ENCODE peak calls at places on chromosomes 4 and X, in four cellular contexts. R is GM12878, W is SK-N-SH, E is H1. P is an unnamed sample.
A peak's percentile ranks its signal among the peaks of the same experiment; 100 is the strongest.

GRCh38 chr4:26191353-26191752 is 129.5 kb upstream of the RBPJ start:
- DNase-seq in R (no peak), W (no peak), E (no peak), P (no peak)

GRCh38 chr4:153555730-153556440 is 89.7 kb downstream of the TMEM131L start:
- DNase-seq in R (no peak), W (no peak), E (no peak), P (no peak)

GRCh38 chrX:129599499-129599898 is 55.3 kb downstream of the APLN start:
- DNase-seq in R (no peak), W (no peak), E (no peak), P (no peak)

GRCh38 chr4:134328741-134329140 is 127.2 kb upstream of the PABPC4L start:
- DNase-seq in R (no peak), W (no peak), E (no peak), P (no peak)

GRCh38 chr4:118904935-118905334 is 16.3 kb downstream of the SYNPO2 start:
- DNase-seq in R (no peak), W (peak; percentile 64), E (no peak), P (no peak)

GRCh38 chrX:102934624-102935023 is 2.4 kb upstream of the RAB40AL start:
- DNase-seq in R (no peak), W (peak; percentile 59), E (peak; percentile 48), P (peak; percentile 43)

GRCh38 chr4:116899536-116899935 is 185.8 kb downstream of the TRAM1L1 start:
- DNase-seq in R (no peak), W (peak; percentile 15), E (no peak), P (no peak)

GRCh38 chr4:37450911-37451310 is 206.4 kb downstream of the NWD2 start:
- DNase-seq in R (no peak), W (no peak), E (no peak), P (no peak)

GRCh38 chr4:127759893-127760292 is 22.2 kb upstream of the HSPA4L start:
- DNase-seq in R (no peak), W (no peak), E (no peak), P (no peak)
- TF ChIP-seq GABPA in R (no peak), W (no peak), E (no peak), P (no peak)

GRCh38 chrX:119512145-119512800 is 44.0 kb downstream of the SLC25A5 start:
- DNase-seq in R (no peak), W (peak; percentile 80), E (no peak), P (peak; percentile 69)
- TF ChIP-seq GABPA in R (no peak), W (no peak), E (no peak), P (no peak)

GRCh38 chrX:143669395-143669794 is 33.5 kb upstream of the SLITRK4 start:
- DNase-seq in R (no peak), W (no peak), E (no peak), P (no peak)
- TF ChIP-seq GABPA in R (no peak), W (no peak), E (no peak), P (no peak)

DNA sequence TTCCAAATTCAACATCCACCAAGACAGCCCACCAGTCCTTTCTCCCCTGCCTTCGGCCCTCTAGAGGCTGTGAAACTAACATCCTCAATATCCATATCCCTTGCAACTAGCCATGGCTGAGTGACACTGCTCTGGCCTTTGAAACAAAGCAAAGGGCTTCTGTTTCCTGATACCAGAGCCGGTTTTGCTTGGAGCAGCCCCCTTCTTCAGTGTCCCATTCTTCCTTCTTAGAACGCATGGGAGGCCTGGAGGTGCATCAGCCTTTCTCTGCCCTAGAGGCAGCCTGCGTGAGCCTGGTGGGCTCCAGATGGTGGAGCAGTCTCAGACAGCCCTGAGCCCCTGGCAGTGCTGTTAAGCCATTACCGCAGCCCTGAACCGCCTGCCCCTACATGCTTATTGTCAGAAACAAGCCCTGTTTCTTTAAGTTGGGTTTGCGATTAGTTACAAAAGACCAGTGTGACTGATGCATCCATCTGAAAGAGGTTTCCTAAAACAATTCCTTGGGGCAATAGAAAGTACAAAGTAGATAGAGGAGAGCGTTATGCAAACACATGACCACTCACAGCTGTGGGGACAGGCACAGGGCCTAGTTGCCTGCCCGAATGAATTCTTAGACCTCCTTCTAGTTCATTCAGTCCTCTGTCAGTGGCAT is 74.1 kb downstream of the EVC start:
- DNase-seq in R (no peak), W (no peak), E (peak; percentile 43), P (no peak)
- TF ChIP-seq GABPA in R (no peak), W (no peak), E (no peak), P (no peak)

DNA sequence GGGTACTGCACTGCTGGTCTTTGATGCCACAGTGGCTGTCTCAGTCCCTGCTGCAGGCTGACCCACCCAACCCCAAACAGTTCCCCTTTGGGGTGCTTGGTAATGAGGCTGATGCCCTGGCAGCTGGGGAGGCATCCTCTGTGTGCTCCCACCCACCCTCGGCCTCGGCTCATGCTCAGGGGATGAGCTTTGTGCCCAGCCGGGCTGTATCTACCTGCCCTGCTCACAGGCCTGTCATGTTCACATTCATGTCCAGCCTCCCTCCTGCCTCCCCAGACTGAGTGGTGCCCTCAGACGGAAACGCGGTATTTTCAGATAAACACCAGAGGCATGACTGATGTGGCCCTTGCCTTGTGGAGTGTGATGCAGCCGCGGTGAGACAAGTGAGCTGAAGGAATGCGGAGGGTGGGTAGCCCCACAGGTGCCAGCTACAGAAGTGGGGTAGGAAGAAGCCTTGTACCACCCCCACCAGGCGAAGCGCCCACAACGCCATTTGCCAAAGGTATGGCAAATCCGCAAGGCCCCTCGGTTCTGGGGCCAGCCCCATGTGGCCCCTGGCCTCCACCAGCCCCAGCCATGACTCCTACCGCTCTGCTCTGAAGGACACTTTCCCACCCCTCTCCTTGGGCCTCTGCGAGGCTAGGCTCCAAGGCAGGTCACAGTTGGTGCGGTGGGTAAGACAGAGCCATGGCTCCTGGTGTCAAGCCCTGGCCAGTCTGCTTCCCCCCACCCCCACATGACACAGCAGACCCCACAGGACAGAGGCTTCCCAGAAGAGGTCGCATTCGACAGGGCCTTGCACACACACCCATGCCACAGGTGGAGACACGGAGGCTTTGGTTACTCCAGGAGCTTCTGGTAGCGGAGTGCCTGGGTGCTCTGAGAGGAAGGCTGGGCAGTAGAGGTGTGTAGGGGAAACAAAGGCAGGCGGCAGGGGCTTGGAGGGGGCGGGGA is 1.8 kb upstream of the RENBP start:
- DNase-seq in R (no peak), W (no peak), E (no peak), P (no peak)
- TF ChIP-seq GABPA in R (no peak), W (no peak), E (no peak), P (no peak)

DNA sequence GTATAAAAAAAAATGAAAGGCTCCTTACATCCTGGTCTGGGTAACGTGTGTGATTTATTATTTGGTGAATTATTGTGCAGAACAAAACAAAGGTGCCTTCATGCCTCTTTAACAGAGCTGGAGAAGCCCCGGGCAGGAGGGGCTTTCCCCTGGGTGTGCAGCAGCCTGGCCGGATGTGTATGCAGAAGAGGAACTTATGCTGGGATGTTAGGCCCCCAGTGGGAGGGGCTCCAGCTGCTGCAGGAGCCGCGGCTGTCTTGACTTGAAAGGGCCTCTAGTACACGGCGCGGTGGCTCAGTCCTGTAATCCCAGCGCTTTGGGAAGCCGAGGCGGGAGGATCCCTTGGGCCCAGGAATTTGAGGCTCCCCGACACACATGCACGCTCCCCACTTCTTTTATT is 16.0 kb downstream of the CCNQ start:
- DNase-seq in R (peak; percentile 23), W (peak; percentile 65), E (no peak), P (no peak)
- TF ChIP-seq GABPA in R (no peak), W (no peak), E (no peak), P (no peak)

GRCh38 chr4:128512161-128512560 is 224.5 kb upstream of the PGRMC2 start:
- DNase-seq in R (no peak), W (no peak), E (no peak), P (no peak)
- TF ChIP-seq GABPA in R (no peak), W (no peak), E (no peak), P (no peak)

DNA sequence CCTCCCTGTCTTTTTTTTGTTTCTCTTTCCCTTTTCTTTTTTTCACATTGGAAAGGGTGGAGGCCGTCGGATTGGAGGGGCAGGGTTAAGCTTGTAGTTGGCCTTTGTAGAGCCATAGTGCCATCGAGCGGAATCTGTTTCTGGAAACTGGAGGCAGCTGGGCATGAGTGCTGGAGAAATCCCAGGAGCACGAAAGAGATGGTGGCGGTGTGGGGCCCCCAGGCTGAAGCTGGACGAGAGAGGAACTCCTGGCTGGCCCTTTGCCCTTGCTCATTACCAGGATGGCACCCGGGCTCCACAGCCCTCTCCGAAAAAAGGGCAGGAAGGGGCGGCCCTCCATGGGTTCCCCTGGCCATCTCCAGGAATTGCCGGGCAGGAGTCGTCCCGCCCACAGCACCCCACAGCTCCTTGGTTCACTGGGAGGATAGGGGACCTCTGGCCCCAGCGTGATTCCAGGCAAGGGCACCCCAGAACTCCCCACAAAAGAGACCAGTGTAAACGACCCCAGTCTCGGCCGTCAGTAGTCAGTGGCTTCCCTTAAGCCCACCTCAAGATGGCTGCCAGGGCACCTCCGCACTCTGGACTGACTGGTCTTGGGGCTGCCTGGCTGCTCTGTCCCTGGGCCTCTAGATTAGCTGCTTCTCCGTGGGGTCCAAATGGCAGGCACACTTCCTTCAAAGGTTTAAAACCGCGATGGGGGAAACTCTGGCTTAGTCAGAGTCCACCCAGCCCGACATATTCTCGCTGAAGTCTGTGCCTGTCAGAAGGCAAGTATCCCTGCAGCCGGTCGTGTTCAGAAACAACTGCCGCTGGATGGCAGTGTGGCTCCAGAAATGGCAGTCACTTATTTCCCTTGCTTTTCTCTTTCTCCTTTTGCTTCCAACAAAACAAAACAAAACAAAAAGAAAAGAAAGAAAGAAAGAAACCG is 74.1 kb downstream of the NBDY start:
- DNase-seq in R (peak; percentile 77), W (peak; percentile 47), E (peak; percentile 56), P (no peak)
- TF ChIP-seq GABPA in R (no peak), W (no peak), E (no peak), P (no peak)

P was measured in HL-60.